ENCODE peak calls at places on chromosomes 16 and 17, in five cellular contexts. One of them, this sample, is unnamed. For H4K20me1, the result is how much of the 10 kb centered on the place peaks cover.

GRCh38 chr17:62898239-62898864 is 67.7 kb upstream of the TANC2 start:
- DNase-seq in PC-3: no peak
- DNase-seq in fibroblast of lung: no peak
- DNase-seq in GM23248: peak
- DNase-seq in keratinocyte: no peak
- DNase-seq in this sample: no peak

GRCh38 chr17:10316986-10317834 is 55.6 kb downstream of the MYH13 start:
- DNase-seq in fibroblast of lung: no peak
- DNase-seq in keratinocyte: no peak
- DNase-seq in PC-3: peak
- DNase-seq in GM23248: peak
- DNase-seq in this sample: no peak

GRCh38 chr17:49638818-49639217 is 39.1 kb downstream of the SPOP start:
- DNase-seq in fibroblast of lung: peak
- DNase-seq in keratinocyte: no peak
- DNase-seq in PC-3: peak
- DNase-seq in GM23248: no peak
- DNase-seq in this sample: no peak

GRCh38 chr16:86104537-86105048 is 205.6 kb downstream of the IRF8 start:
- DNase-seq in PC-3: no peak
- DNase-seq in GM23248: no peak
- DNase-seq in fibroblast of lung: no peak
- DNase-seq in keratinocyte: no peak
- DNase-seq in this sample: no peak

GRCh38 chr17:36590082-36590481 is 1.6 kb upstream of the DHRS11 start:
- DNase-seq in fibroblast of lung: peak
- DNase-seq in GM23248: peak
- DNase-seq in keratinocyte: no peak
- DNase-seq in PC-3: no peak
- DNase-seq in this sample: no peak

GRCh38 chr16:85348921-85349334 is 236.7 kb upstream of the CIBAR2 start:
- DNase-seq in fibroblast of lung: no peak
- DNase-seq in GM23248: no peak
- DNase-seq in keratinocyte: no peak
- DNase-seq in PC-3: no peak
- DNase-seq in this sample: no peak

GRCh38 chr17:410674-411401 is 58.2 kb upstream of the RPH3AL start:
- DNase-seq in GM23248: peak
- DNase-seq in fibroblast of lung: peak
- DNase-seq in PC-3: no peak
- DNase-seq in keratinocyte: no peak
- DNase-seq in this sample: no peak

GRCh38 chr16:61014869-61015268 is 1021.4 kb downstream of the CDH8 start:
- DNase-seq in PC-3: no peak
- DNase-seq in keratinocyte: no peak
- DNase-seq in fibroblast of lung: no peak
- DNase-seq in GM23248: no peak
- DNase-seq in this sample: no peak

GRCh38 chr17:68291836-68292688 is 767 bp downstream of the ARSG start:
- DNase-seq in GM23248: peak
- DNase-seq in keratinocyte: no peak
- DNase-seq in fibroblast of lung: peak
- DNase-seq in PC-3: peak
- DNase-seq in this sample: peak

GRCh38 chr17:68292689-68293040 is 1.4 kb downstream of the ARSG start:
- DNase-seq in PC-3: no peak
- DNase-seq in fibroblast of lung: no peak
- DNase-seq in keratinocyte: no peak
- DNase-seq in GM23248: no peak
- DNase-seq in this sample: no peak

GRCh38 chr17:68289936-68290267 is 1.0 kb downstream of the SLC16A6 start:
- DNase-seq in keratinocyte: no peak
- DNase-seq in fibroblast of lung: no peak
- DNase-seq in GM23248: peak
- DNase-seq in PC-3: peak
- DNase-seq in this sample: no peak

GRCh38 chr17:68290268-68290954 is 516 bp downstream of the SLC16A6 start:
- DNase-seq in GM23248: peak
- DNase-seq in keratinocyte: no peak
- DNase-seq in fibroblast of lung: no peak
- DNase-seq in PC-3: peak
- DNase-seq in this sample: no peak

DNA sequence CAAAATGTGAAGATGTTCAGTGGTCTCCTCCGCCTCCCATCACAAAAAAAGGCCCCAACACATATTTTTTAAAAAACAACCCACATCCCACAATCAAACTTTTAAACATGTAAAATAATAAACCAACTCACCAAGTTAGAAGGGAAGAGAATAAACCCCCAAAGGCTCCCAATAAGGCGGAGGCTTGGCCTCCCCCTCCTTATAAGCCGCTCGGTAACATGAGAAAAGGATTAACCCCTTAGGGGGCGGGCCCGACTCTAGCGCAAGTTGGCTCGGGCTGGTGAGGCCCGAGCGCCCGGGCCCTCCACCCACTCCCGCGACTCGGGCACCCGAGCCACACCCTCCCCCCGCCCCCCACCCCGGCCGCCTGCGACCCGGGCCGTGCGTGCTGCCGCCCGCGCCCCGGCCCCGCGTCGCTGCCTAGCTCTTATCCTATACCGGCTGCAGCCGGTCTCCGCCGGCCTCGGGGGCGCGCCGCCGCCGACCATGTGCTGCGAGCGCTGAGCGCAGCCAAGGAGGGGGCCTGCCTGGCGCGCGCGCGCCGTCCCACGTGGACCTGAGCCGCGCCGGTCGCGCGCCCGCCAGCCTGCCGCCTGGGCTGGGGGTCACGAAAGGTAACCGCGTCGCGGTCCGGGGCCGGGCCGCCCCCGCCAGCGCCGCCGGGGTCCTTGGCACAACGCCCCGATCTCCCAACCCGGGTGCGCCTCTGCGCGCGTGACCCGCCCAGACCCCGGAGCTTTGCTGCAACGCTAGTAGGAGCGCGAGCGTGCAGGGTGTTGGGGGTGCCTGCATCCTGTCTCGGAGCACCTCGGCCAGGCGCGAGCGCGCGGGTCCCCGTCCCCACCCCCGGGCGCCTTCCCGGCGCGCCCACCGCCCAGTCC is at the start of the genes ARSG and SLC16A6:
- DNase-seq in PC-3: peak
- DNase-seq in GM23248: peak
- DNase-seq in fibroblast of lung: peak
- DNase-seq in keratinocyte: no peak
- DNase-seq in this sample: no peak
- H3K27ac ChIP-seq in PC-3: peak
- H3K27ac ChIP-seq in GM23248: peak
- H3K27ac ChIP-seq in fibroblast of lung: peak
- H3K27ac ChIP-seq in keratinocyte: no peak
- H3K27ac ChIP-seq in this sample: no peak

GRCh38 chr16:89890886-89891657 is 17.7 kb downstream of the TCF25 start:
- DNase-seq in fibroblast of lung: peak
- DNase-seq in keratinocyte: no peak
- DNase-seq in PC-3: no peak
- DNase-seq in GM23248: no peak
- DNase-seq in this sample: peak
- H4K20me1 ChIP-seq in fibroblast of lung: under half
- H4K20me1 ChIP-seq in keratinocyte: under half
- H4K20me1 ChIP-seq in PC-3: under half
- H4K20me1 ChIP-seq in GM23248: under half
- H4K20me1 ChIP-seq in this sample: under half

DNA sequence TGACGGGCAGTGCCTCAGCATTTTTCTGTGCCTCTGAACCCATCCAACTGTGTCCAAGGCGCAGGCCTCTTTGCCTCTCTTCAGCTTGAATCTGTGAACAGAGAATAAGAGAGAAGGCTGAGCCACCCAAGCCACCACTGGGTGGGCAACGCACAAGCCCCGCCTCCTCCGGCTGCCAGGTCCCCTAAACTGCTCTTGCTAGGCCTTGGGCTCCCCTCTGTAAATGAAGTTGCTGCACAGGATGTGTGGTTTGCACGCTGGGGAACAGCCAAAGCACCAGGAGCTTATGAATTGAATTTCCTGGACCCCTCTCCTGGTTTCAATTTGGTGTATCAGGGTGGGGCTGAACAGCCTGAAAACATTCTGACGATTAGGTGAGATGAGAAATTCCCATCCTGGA is 2.5 kb downstream of the CCL1 start:
- DNase-seq in fibroblast of lung: no peak
- DNase-seq in PC-3: no peak
- DNase-seq in keratinocyte: no peak
- DNase-seq in GM23248: no peak
- DNase-seq in this sample: no peak
- H3K4me3 ChIP-seq in fibroblast of lung: no peak
- H3K4me3 ChIP-seq in PC-3: no peak
- H3K4me3 ChIP-seq in keratinocyte: no peak
- H3K4me3 ChIP-seq in GM23248: no peak
- H3K4me3 ChIP-seq in this sample: no peak

DNA sequence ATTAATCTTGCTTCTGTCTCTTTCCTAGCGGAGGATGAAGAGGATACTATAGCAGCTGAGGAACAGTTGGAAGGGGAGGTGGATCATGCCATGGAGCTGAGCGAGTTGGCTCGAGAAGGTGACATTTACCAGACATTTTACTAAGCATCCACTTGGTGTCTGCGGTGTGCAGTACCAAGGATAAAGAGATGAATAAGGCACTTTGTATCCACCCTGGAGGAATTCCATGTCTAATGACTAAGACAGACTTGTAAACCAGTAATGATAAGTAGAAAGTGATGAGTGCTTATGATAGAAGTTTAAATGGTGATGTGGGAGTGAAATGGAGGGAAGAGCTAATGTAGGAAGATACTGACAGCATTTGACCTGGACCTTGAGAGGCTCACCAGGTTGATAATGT is 12.0 kb downstream of the SRCAP start:
- DNase-seq in GM23248: peak
- DNase-seq in keratinocyte: no peak
- DNase-seq in fibroblast of lung: peak
- DNase-seq in PC-3: peak
- DNase-seq in this sample: no peak
- H3K27ac ChIP-seq in GM23248: peak
- H3K27ac ChIP-seq in keratinocyte: no peak
- H3K27ac ChIP-seq in fibroblast of lung: no peak
- H3K27ac ChIP-seq in PC-3: no peak
- H3K27ac ChIP-seq in this sample: no peak

GRCh38 chr16:81547919-81548216 is 103.3 kb downstream of the CMIP start:
- DNase-seq in PC-3: no peak
- DNase-seq in GM23248: no peak
- DNase-seq in fibroblast of lung: no peak
- DNase-seq in keratinocyte: no peak
- DNase-seq in this sample: no peak
- H4K20me1 ChIP-seq in PC-3: under half
- H4K20me1 ChIP-seq in GM23248: under half
- H4K20me1 ChIP-seq in fibroblast of lung: under half
- H4K20me1 ChIP-seq in keratinocyte: under half
- H4K20me1 ChIP-seq in this sample: under half

DNA sequence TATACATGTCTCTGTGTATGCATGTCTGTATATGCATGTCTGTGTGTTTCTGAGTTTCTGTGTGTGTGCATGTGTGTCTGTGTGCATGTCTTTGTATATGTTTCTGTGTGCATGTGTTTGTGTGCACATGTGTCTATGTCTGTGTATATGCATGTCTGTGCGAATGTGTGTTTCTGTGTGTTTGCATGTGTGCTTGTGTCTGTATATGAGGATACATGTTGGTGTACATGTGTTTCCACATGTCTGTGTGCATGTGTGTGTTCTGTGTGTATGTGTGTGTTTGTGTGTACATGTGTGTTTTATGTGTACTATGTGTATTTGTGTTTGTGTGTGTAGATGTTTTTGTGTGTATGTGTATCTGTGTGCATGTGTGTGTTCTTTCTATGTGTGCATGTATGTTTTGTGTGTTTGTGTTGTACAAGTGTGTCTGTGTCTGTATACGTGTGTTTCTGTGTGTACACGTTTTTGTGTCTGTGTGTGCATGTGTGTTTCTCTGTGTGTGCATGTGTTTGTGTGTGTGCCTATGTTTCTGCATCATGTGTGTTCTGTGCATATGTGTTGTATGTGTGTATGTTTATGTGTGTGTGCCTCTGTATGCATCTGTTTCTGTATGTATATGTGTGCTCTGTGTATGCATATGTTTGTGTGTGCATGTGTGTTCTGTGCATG is 8.9 kb upstream of the RAB37 start:
- DNase-seq in PC-3: no peak
- DNase-seq in fibroblast of lung: no peak
- DNase-seq in keratinocyte: no peak
- DNase-seq in GM23248: no peak
- DNase-seq in this sample: no peak
- H3K4me3 ChIP-seq in PC-3: no peak
- H3K4me3 ChIP-seq in fibroblast of lung: no peak
- H3K4me3 ChIP-seq in keratinocyte: no peak
- H3K4me3 ChIP-seq in GM23248: no peak
- H3K4me3 ChIP-seq in this sample: no peak

GRCh38 chr16:2749936-2750335 is 2.5 kb upstream of the SRRM2 start:
- DNase-seq in GM23248: no peak
- DNase-seq in PC-3: no peak
- DNase-seq in fibroblast of lung: no peak
- DNase-seq in keratinocyte: no peak
- DNase-seq in this sample: no peak

GRCh38 chr16:2753523-2754020 is 1.1 kb downstream of the SRRM2 start:
- DNase-seq in GM23248: peak
- DNase-seq in fibroblast of lung: peak
- DNase-seq in PC-3: no peak
- DNase-seq in keratinocyte: no peak
- DNase-seq in this sample: no peak

GRCh38 chr16:2752850-2753522 is 548 bp downstream of the SRRM2 start:
- DNase-seq in fibroblast of lung: peak
- DNase-seq in PC-3: peak
- DNase-seq in keratinocyte: no peak
- DNase-seq in GM23248: peak
- DNase-seq in this sample: peak

GRCh38 chr16:2751577-2752034 is 832 bp upstream of the SRRM2 start:
- DNase-seq in GM23248: no peak
- DNase-seq in PC-3: no peak
- DNase-seq in keratinocyte: no peak
- DNase-seq in fibroblast of lung: peak
- DNase-seq in this sample: peak

DNA sequence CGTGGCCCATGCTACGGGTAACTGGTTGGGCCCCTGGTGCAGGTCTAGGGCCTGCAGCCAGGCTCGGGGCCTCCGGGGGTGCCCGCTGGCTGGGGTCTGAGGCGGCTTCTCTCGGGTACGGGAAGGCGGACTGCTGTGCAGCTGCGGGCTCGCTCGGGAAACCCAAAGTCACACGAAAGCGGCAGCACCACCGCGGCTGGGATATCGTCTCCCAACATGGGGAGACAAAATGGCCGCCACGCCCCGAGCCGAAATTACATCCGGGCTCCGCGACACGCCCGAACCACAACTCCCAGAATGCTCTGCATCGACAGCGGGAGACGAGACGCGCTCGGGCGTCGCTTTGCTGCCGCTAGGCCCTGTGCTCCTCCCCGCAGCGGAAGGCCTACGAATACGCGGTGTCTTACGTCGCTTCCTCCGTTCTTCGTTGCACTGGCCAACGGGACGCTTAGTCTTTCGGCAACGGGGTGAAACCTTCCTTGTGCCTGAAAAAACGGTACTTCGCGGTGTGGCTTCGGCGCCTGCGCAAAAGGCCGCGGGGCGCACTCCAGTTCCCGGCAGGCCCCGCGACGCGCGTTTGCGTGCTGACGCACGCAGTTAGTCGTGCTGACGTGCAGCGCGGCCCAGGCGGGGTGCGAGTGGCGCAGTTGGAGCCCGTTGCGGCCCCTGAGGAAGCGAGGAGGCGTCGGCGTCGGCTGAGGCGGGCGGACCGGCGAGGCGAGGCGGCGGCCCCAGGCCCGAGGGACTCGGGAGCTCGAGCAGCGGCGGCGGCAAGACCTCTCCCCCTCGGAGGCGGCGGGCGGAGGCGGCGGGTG is at the start of gene SRRM2:
- DNase-seq in keratinocyte: peak
- DNase-seq in GM23248: peak
- DNase-seq in PC-3: peak
- DNase-seq in fibroblast of lung: peak
- DNase-seq in this sample: peak
- H3K27ac ChIP-seq in keratinocyte: peak
- H3K27ac ChIP-seq in GM23248: peak
- H3K27ac ChIP-seq in PC-3: peak
- H3K27ac ChIP-seq in fibroblast of lung: peak
- H3K27ac ChIP-seq in this sample: peak